ENCODE peak calls at places on chromosomes 2 and 18, in four cellular contexts. K is ovary, S is lower lobe of right lung, M is keratinocyte. Y is an unnamed sample. For H3K4me1, the result is how much of the 10 kb centered on the place peaks cover.

GRCh38 chr2:105515581-105516415 is 116.9 kb upstream of the FHL2 start:
- DNase-seq in S (peak), M (no peak), K (no peak), Y (no peak)

GRCh38 chr2:236728916-236729670 is 159.5 kb downstream of the ACKR3 start:
- DNase-seq in S (no peak), M (no peak), K (no peak), Y (no peak)

GRCh38 chr18:78780719-78781600 is 198.7 kb upstream of the SALL3 start:
- DNase-seq in M (no peak), S (no peak), K (no peak), Y (no peak)

GRCh38 chr18:69885381-69885780 is 62.3 kb downstream of the CD226 start:
- DNase-seq in M (no peak), S (no peak), K (no peak), Y (no peak)

GRCh38 chr2:119682578-119682977 is 3.6 kb downstream of the TMEM177 start:
- DNase-seq in S (no peak), M (no peak), K (no peak), Y (no peak)

GRCh38 chr2:200188851-200189250 is 117.6 kb upstream of the SPATS2L start:
- DNase-seq in M (no peak), S (no peak), K (no peak), Y (no peak)

GRCh38 chr18:2982452-2983172 is 30.3 kb downstream of the LPIN2 start:
- DNase-seq in K (no peak), S (no peak), M (no peak), Y (no peak)

GRCh38 chr2:176531608-176532007 is 262.4 kb downstream of the MTX2 start:
- DNase-seq in K (no peak), M (no peak), S (no peak), Y (no peak)

GRCh38 chr18:45621068-45621511 is 5.8 kb downstream of the SLC14A2 start:
- DNase-seq in K (peak), S (no peak), M (no peak), Y (peak)

GRCh38 chr2:239291505-239292350 is 109.1 kb downstream of the HDAC4 start:
- DNase-seq in K (no peak), S (peak), M (no peak), Y (peak)

GRCh38 chr2:40665493-40666232 is 213.8 kb upstream of the SLC8A1 start:
- DNase-seq in M (no peak), S (no peak), K (no peak), Y (no peak)

GRCh38 chr2:218392459-218392858 is 7.2 kb upstream of the CTDSP1 start:
- DNase-seq in K (no peak), S (no peak), M (no peak), Y (no peak)

GRCh38 chr2:218395090-218395444 is 4.6 kb upstream of the CTDSP1 start:
- DNase-seq in M (no peak), S (no peak), K (no peak), Y (no peak)

GRCh38 chr2:218394298-218395089 is 5.2 kb upstream of the CTDSP1 start:
- DNase-seq in K (peak), M (no peak), S (peak), Y (peak)

GRCh38 chr2:218392891-218393462 is 6.7 kb upstream of the CTDSP1 start:
- DNase-seq in M (no peak), S (peak), K (no peak), Y (no peak)

GRCh38 chr2:218393750-218394290 is 5.8 kb upstream of the CTDSP1 start:
- DNase-seq in K (no peak), M (no peak), S (peak), Y (no peak)
- H3K4me1 ChIP-seq in K (under half), M (under half), S (under half), Y (under half)

DNA sequence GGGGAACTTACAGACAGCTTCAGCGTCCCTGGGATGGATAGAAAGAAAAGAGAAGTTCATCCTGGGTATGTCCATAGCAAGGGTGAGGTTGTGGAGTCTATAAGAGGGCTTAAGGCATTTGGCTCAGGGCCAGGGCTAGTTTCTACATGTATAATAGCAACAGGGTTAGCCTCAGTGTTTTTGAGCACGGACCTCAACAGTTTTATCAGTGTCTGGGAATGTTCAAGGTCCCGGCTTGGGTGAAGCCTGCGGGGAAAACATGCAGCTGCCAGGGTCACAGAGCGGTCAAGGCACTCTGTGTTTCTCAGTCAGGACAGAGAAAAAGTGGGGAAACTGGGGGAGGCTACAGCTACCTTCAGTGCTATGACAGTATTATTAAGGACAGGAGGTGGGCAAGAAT is 427.7 kb upstream of the HS6ST1 start:
- DNase-seq in M (no peak), K (peak), S (no peak), Y (no peak)
- H3K27ac ChIP-seq in M (no peak), K (no peak), S (no peak), Y (no peak)

GRCh38 chr2:62466501-62466854 is 39.5 kb downstream of the TMEM17 start:
- DNase-seq in M (no peak), K (no peak), S (no peak), Y (no peak)

GRCh38 chr2:62464608-62465007 is 41.4 kb downstream of the TMEM17 start:
- DNase-seq in S (no peak), K (no peak), M (no peak), Y (no peak)

GRCh38 chr2:62467100-62467474 is 38.9 kb downstream of the TMEM17 start:
- DNase-seq in M (no peak), K (no peak), S (no peak), Y (no peak)

GRCh38 chr2:62465741-62466500 is 40.1 kb downstream of the TMEM17 start:
- DNase-seq in K (no peak), M (no peak), S (no peak), Y (no peak)

DNA sequence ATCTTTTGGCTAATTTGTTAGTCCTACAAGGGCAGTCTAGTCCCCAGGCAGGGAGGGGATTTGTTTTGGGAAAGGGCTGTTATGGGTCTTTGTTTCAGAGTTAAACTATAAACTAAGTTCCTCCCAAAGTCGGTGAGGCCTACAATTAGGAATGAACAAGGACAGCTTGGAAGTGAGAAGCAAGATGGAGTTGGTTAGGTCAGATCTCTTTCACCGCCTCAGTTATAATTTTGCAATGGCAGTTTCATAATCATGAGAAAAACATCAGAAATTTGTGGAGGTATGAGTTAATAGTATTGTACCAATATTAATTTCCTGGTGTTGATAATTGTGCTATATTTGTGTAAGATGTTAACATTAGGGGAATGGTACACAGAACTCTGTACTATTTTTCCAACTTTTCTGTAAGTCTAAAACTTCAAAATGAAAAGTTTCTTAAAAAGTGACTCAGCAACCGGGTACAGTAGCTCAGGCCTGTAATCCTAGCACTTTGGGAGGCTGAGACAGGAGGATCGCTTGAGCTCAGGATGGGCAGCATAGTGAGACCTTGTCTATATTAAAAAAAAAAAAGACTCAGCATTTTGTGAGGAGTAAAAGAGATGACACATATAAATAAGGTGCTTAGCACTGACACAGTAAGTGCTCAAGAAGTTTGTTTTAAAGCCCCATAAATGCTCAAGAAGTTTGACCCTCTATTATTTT is 40.8 kb downstream of the TMEM17 start:
- DNase-seq in K (no peak), S (no peak), M (no peak), Y (no peak)
- H3K4me3 ChIP-seq in K (no peak), S (no peak), M (no peak), Y (no peak)

DNA sequence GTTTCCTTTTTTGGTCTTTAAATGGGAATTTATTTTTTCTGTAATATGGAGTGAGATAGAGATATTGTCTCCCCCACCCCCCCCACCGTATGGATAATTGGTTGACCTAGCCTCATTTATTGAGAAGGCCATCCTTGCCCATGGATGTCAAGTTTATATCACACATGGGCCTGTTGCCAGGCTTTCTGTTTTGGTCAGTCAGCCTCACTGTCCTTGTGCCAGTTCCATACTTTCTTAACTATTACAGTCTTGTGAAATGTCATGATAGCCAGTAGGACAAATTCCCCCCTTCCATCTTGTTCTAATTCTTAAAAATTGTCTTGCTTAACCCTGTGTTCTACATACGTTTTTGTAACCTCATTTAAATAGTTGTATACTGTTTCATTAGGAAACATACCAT is 12.5 kb downstream of the BABAM2 start:
- DNase-seq in K (no peak), S (no peak), M (no peak), Y (no peak)
- H3K4me1 ChIP-seq in K (under half), S (under half), M (under half), Y (under half)

GRCh38 chr18:59954746-59955145 is 55.0 kb downstream of the PMAIP1 start:
- DNase-seq in S (no peak), K (no peak), M (no peak), Y (no peak)
- H3K27ac ChIP-seq in S (no peak), K (no peak), M (peak), Y (no peak)

DNA sequence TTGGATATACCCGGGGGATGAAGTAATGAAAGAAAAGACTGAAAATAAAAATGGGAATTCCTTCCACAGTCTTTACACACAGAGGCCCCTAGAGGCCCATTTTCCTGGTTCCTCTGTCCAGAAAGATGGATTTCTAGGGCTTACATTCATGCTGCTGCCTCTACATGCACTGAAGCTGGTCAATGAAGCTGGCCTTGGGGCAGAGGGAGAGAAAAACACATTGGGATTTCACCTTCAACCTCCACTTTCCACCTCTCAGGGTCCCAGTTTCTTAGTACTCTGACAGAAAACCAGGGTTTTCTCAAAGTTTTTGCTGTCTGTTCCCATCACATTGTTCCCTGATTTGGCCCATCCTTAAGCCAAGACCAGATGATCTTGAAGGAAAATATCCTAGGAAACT is 154.6 kb upstream of the ZSWIM2 start:
- DNase-seq in S (no peak), M (no peak), K (no peak), Y (no peak)
- H3K4me3 ChIP-seq in S (peak), M (no peak), K (no peak), Y (no peak)

GRCh38 chr2:60518567-60518966 is 34.9 kb downstream of the BCL11A start:
- DNase-seq in M (no peak), S (no peak), K (no peak), Y (no peak)
- H3K4me1 ChIP-seq in M (under half), S (under half), K (under half), Y (under half)

DNA sequence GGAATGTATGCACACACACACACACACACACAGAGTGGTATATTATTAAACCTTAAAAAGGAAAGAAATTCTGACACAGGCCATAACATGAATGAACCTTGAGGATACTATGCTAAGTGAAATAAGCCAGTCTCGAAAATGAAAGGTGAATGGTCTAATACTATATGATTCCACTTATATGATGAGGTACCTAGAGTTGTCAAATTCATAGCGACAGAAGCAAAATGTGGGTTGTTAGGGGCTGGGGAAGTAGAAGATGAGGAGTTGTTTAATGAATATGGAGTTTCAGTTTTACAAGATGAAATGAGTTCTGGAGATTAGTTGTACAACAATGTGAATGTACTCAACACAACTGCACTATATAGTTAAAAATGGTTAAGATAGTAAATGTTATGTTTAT is 118.1 kb downstream of the ABCA12 start:
- DNase-seq in M (no peak), S (no peak), K (no peak), Y (no peak)
- H3K27ac ChIP-seq in M (no peak), S (no peak), K (no peak), Y (no peak)